ENCODE peak calls at places on chromosomes 13 and 19, in eight cellular contexts. One of them, this sample, is unnamed.

GRCh38 chr19:2986951-2987491 is 9.7 kb downstream of the TLE6 start:
- DNase-seq in HFF-Myc: no peak
- DNase-seq in IMR-90: no peak
- DNase-seq in CD8-positive, alpha-beta T cell: no peak
- DNase-seq in epithelial cell of esophagus: no peak
- DNase-seq in breast epithelium: no peak
- DNase-seq in AG10803: no peak
- DNase-seq in NB4: no peak
- DNase-seq in this sample: no peak

GRCh38 chr13:25371608-25372274 is at the start of gene ATP8A2:
- DNase-seq in HFF-Myc: no peak
- DNase-seq in IMR-90: no peak
- DNase-seq in CD8-positive, alpha-beta T cell: no peak
- DNase-seq in epithelial cell of esophagus: no peak
- DNase-seq in breast epithelium: no peak
- DNase-seq in AG10803: no peak
- DNase-seq in NB4: no peak
- DNase-seq in this sample: peak; percentile 23

GRCh38 chr13:99281811-99282263 is 23.7 kb upstream of the GPR18 start:
- DNase-seq in HFF-Myc: no peak
- DNase-seq in IMR-90: no peak
- DNase-seq in CD8-positive, alpha-beta T cell: peak; percentile 59
- DNase-seq in epithelial cell of esophagus: no peak
- DNase-seq in breast epithelium: no peak
- DNase-seq in AG10803: peak; percentile 71
- DNase-seq in NB4: peak; percentile 92
- DNase-seq in this sample: no peak

GRCh38 chr13:94233401-94233800 is 246.1 kb downstream of the DCT start:
- DNase-seq in HFF-Myc: peak; percentile 69
- DNase-seq in IMR-90: peak; percentile 96
- DNase-seq in CD8-positive, alpha-beta T cell: no peak
- DNase-seq in epithelial cell of esophagus: peak; percentile 90
- DNase-seq in breast epithelium: no peak
- DNase-seq in AG10803: peak; percentile 85
- DNase-seq in NB4: no peak
- DNase-seq in this sample: no peak

GRCh38 chr13:99875391-99875790 is 96.2 kb downstream of the ZIC5 start:
- DNase-seq in HFF-Myc: no peak
- DNase-seq in IMR-90: no peak
- DNase-seq in CD8-positive, alpha-beta T cell: no peak
- DNase-seq in epithelial cell of esophagus: no peak
- DNase-seq in breast epithelium: no peak
- DNase-seq in AG10803: no peak
- DNase-seq in NB4: no peak
- DNase-seq in this sample: no peak

GRCh38 chr13:34722931-34723330 is 219.1 kb upstream of the NBEA start:
- DNase-seq in HFF-Myc: no peak
- DNase-seq in IMR-90: no peak
- DNase-seq in CD8-positive, alpha-beta T cell: no peak
- DNase-seq in epithelial cell of esophagus: no peak
- DNase-seq in breast epithelium: no peak
- DNase-seq in AG10803: no peak
- DNase-seq in NB4: no peak
- DNase-seq in this sample: no peak

GRCh38 chr13:33205804-33206221 is 79.7 kb downstream of the STARD13 start:
- DNase-seq in HFF-Myc: no peak
- DNase-seq in IMR-90: peak; percentile 62
- DNase-seq in CD8-positive, alpha-beta T cell: no peak
- DNase-seq in epithelial cell of esophagus: no peak
- DNase-seq in breast epithelium: no peak
- DNase-seq in AG10803: peak; percentile 46
- DNase-seq in NB4: no peak
- DNase-seq in this sample: peak; percentile 28

GRCh38 chr13:22114630-22115311 is 443.9 kb downstream of the FGF9 start:
- DNase-seq in HFF-Myc: no peak
- DNase-seq in IMR-90: peak; percentile 78
- DNase-seq in CD8-positive, alpha-beta T cell: peak; percentile 16
- DNase-seq in epithelial cell of esophagus: no peak
- DNase-seq in breast epithelium: no peak
- DNase-seq in AG10803: peak; percentile 17
- DNase-seq in NB4: peak; percentile 81
- DNase-seq in this sample: no peak

GRCh38 chr19:47813304-47813994 is 8.3 kb upstream of the CRX start:
- DNase-seq in HFF-Myc: peak; percentile 12
- DNase-seq in IMR-90: peak; percentile 18
- DNase-seq in CD8-positive, alpha-beta T cell: peak; percentile 79
- DNase-seq in epithelial cell of esophagus: peak; percentile 47
- DNase-seq in breast epithelium: peak; percentile 28
- DNase-seq in AG10803: peak; percentile 32
- DNase-seq in NB4: peak; percentile 93
- DNase-seq in this sample: peak; percentile 89

GRCh38 chr13:66068683-66069082 is 1161.5 kb downstream of the PCDH9 start:
- DNase-seq in HFF-Myc: no peak
- DNase-seq in IMR-90: no peak
- DNase-seq in CD8-positive, alpha-beta T cell: no peak
- DNase-seq in epithelial cell of esophagus: no peak
- DNase-seq in breast epithelium: no peak
- DNase-seq in AG10803: no peak
- DNase-seq in NB4: no peak
- DNase-seq in this sample: no peak

GRCh38 chr13:93244918-93245280 is 18.3 kb downstream of the GPC6 start:
- DNase-seq in HFF-Myc: no peak
- DNase-seq in IMR-90: peak; percentile 38
- DNase-seq in CD8-positive, alpha-beta T cell: no peak
- DNase-seq in epithelial cell of esophagus: peak; percentile 79
- DNase-seq in breast epithelium: no peak
- DNase-seq in AG10803: peak; percentile 81
- DNase-seq in NB4: no peak
- DNase-seq in this sample: no peak

DNA sequence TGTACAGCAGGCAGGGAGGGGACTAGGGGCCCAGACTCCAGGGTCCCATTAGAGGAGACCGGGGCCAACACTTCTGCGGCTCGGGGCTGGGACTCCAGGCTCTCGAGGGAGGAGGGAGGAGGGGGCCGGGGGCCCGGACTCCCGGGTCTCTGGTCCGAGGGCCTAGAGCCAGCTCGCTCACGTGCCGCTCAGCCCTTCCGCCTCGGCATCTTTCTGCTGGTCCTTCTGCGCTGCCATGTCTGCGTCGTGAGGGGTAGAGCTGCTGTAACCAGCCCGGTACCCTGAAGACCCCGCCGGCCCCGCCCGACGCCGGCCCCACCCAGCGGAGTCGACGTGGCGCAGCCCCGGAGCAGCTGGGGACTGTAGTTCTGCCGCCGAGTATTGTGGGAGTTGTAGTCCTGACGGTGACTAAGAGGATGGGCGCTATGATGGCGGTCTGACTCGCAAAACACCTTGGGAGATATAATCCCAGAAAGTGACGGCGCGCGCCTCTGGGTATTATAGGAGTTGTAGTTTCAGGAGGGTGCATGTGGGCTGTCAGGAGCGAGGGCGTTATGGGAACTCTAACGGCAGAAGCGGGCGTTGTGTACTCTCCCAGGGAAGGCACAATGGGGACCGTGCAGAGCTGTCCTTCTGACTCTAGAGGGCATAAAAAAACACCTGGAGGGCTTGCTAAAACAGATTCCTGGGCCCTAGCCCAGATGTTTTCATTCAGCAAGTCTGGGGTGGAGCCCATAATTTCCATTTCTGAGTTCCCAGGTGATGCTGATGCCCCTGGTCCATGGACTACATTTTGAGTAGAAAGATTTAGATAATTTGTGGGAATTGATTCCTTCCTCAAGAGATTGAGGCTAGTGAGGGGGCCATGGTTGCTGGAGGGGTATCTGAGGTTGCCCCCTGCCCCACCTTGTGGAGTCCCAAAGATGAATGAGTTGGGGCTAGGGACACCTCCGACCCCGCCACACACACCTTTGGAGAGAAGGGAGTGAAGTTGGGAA is at the start of gene RABAC1:
- DNase-seq in HFF-Myc: peak; percentile 79
- DNase-seq in IMR-90: peak; percentile 91
- DNase-seq in CD8-positive, alpha-beta T cell: peak; percentile 90
- DNase-seq in epithelial cell of esophagus: peak; percentile 94
- DNase-seq in breast epithelium: peak; percentile 83
- DNase-seq in AG10803: peak; percentile 86
- DNase-seq in NB4: peak; percentile 78
- DNase-seq in this sample: peak; percentile 88
- TF ChIP-seq CTCF in HFF-Myc: no peak
- TF ChIP-seq CTCF in IMR-90: no peak
- TF ChIP-seq CTCF in CD8-positive, alpha-beta T cell: peak; percentile 26
- TF ChIP-seq CTCF in epithelial cell of esophagus: peak; percentile 14
- TF ChIP-seq CTCF in breast epithelium: no peak
- TF ChIP-seq CTCF in AG10803: peak; percentile 38
- TF ChIP-seq CTCF in NB4: no peak
- TF ChIP-seq CTCF in this sample: no peak

GRCh38 chr19:45821103-45821521 is 6.0 kb upstream of the RSPH6A start:
- DNase-seq in HFF-Myc: no peak
- DNase-seq in IMR-90: no peak
- DNase-seq in CD8-positive, alpha-beta T cell: no peak
- DNase-seq in epithelial cell of esophagus: no peak
- DNase-seq in breast epithelium: no peak
- DNase-seq in AG10803: no peak
- DNase-seq in NB4: peak; percentile 12
- DNase-seq in this sample: no peak

GRCh38 chr19:45822716-45823115 is 7.6 kb upstream of the RSPH6A start:
- DNase-seq in HFF-Myc: no peak
- DNase-seq in IMR-90: no peak
- DNase-seq in CD8-positive, alpha-beta T cell: no peak
- DNase-seq in epithelial cell of esophagus: no peak
- DNase-seq in breast epithelium: no peak
- DNase-seq in AG10803: no peak
- DNase-seq in NB4: no peak
- DNase-seq in this sample: no peak

GRCh38 chr19:45821570-45821969 is 6.5 kb upstream of the RSPH6A start:
- DNase-seq in HFF-Myc: no peak
- DNase-seq in IMR-90: no peak
- DNase-seq in CD8-positive, alpha-beta T cell: no peak
- DNase-seq in epithelial cell of esophagus: no peak
- DNase-seq in breast epithelium: no peak
- DNase-seq in AG10803: no peak
- DNase-seq in NB4: no peak
- DNase-seq in this sample: no peak

GRCh38 chr19:45819769-45820168 is 4.7 kb upstream of the RSPH6A start:
- DNase-seq in HFF-Myc: no peak
- DNase-seq in IMR-90: no peak
- DNase-seq in CD8-positive, alpha-beta T cell: no peak
- DNase-seq in epithelial cell of esophagus: no peak
- DNase-seq in breast epithelium: no peak
- DNase-seq in AG10803: no peak
- DNase-seq in NB4: no peak
- DNase-seq in this sample: no peak

GRCh38 chr19:45820413-45821102 is 5.5 kb upstream of the RSPH6A start:
- DNase-seq in HFF-Myc: no peak
- DNase-seq in IMR-90: no peak
- DNase-seq in CD8-positive, alpha-beta T cell: no peak
- DNase-seq in epithelial cell of esophagus: no peak
- DNase-seq in breast epithelium: no peak
- DNase-seq in AG10803: no peak
- DNase-seq in NB4: peak; percentile 26
- DNase-seq in this sample: no peak
- TF ChIP-seq CTCF in HFF-Myc: no peak
- TF ChIP-seq CTCF in IMR-90: no peak
- TF ChIP-seq CTCF in CD8-positive, alpha-beta T cell: no peak
- TF ChIP-seq CTCF in epithelial cell of esophagus: no peak
- TF ChIP-seq CTCF in breast epithelium: no peak
- TF ChIP-seq CTCF in AG10803: no peak
- TF ChIP-seq CTCF in NB4: no peak
- TF ChIP-seq CTCF in this sample: no peak

DNA sequence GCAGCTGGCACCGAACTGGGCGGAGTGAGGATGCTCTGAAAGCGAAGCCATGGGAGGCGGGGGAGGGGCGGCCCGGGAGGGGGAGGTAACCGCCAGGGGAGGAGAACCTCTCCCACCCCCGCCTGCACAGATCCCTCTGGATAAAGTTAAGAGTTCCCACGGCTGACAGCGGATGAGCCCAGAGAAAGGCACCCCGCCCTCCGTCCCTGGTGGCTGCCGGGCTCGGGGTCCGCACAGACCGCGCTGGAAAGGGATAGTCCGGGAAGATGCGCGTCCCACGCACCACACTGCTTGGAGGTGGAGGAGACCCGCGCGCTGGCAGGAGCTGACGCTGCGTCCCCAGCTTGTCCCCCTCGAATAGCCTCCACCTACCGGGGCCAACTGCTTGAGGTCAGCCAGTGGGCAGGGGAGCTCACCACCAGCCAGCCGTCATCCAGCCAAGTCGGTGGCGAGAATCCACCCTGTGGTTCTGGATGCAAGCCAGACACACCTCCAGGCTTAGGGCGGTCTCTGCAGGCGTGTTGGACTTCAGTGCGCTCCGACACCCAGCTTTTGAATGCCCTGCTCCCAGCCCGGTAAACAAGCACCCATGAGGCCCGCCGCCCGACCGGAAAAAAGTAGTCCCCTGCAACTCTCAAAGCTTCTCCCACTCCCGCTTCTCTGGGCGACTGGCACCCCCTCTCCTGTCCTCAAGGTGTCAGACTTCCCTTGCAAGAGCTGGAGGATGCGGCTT is at the start of gene TRPC4:
- DNase-seq in HFF-Myc: peak; percentile 22
- DNase-seq in IMR-90: peak; percentile 59
- DNase-seq in CD8-positive, alpha-beta T cell: no peak
- DNase-seq in epithelial cell of esophagus: peak; percentile 75
- DNase-seq in breast epithelium: no peak
- DNase-seq in AG10803: peak; percentile 80
- DNase-seq in NB4: peak; percentile 5
- DNase-seq in this sample: peak; percentile 66
- TF ChIP-seq CTCF in HFF-Myc: peak; percentile 51
- TF ChIP-seq CTCF in IMR-90: peak; percentile 47
- TF ChIP-seq CTCF in CD8-positive, alpha-beta T cell: no peak
- TF ChIP-seq CTCF in epithelial cell of esophagus: peak; percentile 78
- TF ChIP-seq CTCF in breast epithelium: no peak
- TF ChIP-seq CTCF in AG10803: peak; percentile 73
- TF ChIP-seq CTCF in NB4: no peak
- TF ChIP-seq CTCF in this sample: peak; percentile 46

DNA sequence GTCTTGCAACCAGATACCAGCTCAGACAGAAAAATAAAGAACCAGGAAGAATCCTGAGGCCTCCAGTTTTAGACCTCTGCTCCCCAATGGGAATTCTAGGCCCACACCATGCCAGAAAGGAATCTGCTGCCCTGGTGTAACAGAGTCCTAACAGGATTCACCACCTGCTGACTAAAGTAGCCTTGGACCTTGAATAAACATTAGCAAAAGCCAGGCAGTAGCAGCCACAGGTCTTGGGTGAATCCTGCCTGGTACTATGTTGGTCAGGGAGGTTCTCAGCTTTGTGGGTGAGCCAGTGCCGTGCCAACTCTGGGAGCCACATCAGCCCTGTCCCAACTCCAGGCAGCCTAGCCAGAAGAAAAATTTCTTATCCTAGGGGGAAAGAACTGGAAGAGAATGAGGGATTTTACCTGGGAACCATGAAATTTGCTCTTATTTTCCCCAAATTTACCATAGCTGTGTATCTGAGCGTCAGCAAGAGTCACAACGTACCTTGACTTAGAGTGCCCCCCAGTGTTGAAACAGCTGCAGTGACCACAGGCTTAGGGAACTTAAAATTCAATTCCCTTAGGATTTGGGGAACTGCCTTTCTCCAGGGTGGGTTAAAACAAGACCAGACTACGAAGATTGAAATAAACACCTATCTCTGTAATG is 1895.6 kb upstream of the PRR20A start:
- DNase-seq in HFF-Myc: no peak
- DNase-seq in IMR-90: no peak
- DNase-seq in CD8-positive, alpha-beta T cell: no peak
- DNase-seq in epithelial cell of esophagus: peak; percentile 9
- DNase-seq in breast epithelium: no peak
- DNase-seq in AG10803: no peak
- DNase-seq in NB4: peak; percentile 74
- DNase-seq in this sample: peak; percentile 42
- TF ChIP-seq CTCF in HFF-Myc: no peak
- TF ChIP-seq CTCF in IMR-90: no peak
- TF ChIP-seq CTCF in CD8-positive, alpha-beta T cell: no peak
- TF ChIP-seq CTCF in epithelial cell of esophagus: peak; percentile 10
- TF ChIP-seq CTCF in breast epithelium: no peak
- TF ChIP-seq CTCF in AG10803: no peak
- TF ChIP-seq CTCF in NB4: peak; percentile 82
- TF ChIP-seq CTCF in this sample: peak; percentile 69